ENCODE peak calls at places on chromosomes 3 and 15, in ten cellular contexts. F is body of pancreas, T is astrocyte, M is Peyer's patch, L is esophagus muscularis mucosa, B is IMR-90, E is stomach, C is bronchial epithelial cell, Q is upper lobe of right lung, R is endodermal cell. S is an unnamed sample. For H3K27me3, the result is how much of the 10 kb centered on the place peaks cover.

GRCh38 chr3:125165189-125165947 is 47.2 kb downstream of the SLC12A8 start:
- DNase-seq in F (no peak), T (no peak), M (no peak), L (no peak), B (peak), E (no peak), C (no peak), Q (no peak), R (peak), S (peak)

GRCh38 chr3:171828852-171829770 is 14.0 kb upstream of the TMEM212 start:
- DNase-seq in F (no peak), T (no peak), M (no peak), L (no peak), B (no peak), E (no peak), C (no peak), Q (no peak), R (no peak), S (no peak)

GRCh38 chr15:71752604-71753289 is 57.6 kb upstream of the NR2E3 start:
- DNase-seq in F (peak), T (peak), M (no peak), L (no peak), B (peak), E (no peak), C (peak), Q (no peak), R (peak), S (no peak)

GRCh38 chr3:194135806-194136518 is at the start of gene HES1:
- DNase-seq in F (peak), T (peak), M (peak), L (peak), B (peak), E (peak), C (peak), Q (peak), R (peak), S (peak)

GRCh38 chr15:93987068-93987467 is 244.3 kb upstream of the MCTP2 start:
- DNase-seq in F (no peak), T (no peak), M (no peak), L (no peak), B (no peak), E (no peak), C (no peak), Q (no peak), R (no peak), S (no peak)

GRCh38 chr3:171428321-171428787 is 31.9 kb downstream of the TNIK start:
- DNase-seq in F (no peak), T (no peak), M (no peak), L (no peak), B (no peak), E (no peak), C (no peak), Q (no peak), R (peak), S (no peak)

GRCh38 chr3:161343986-161344385 is 27.3 kb downstream of the SPTSSB start:
- DNase-seq in F (no peak), T (peak), M (no peak), L (no peak), B (no peak), E (no peak), C (no peak), Q (no peak), R (no peak), S (no peak)

GRCh38 chr3:63559884-63560283 is 92.6 kb upstream of the SNTN start:
- DNase-seq in F (no peak), T (peak), M (no peak), L (no peak), B (no peak), E (no peak), C (peak), Q (no peak), R (no peak), S (no peak)

GRCh38 chr15:66863382-66864085 is 161.5 kb downstream of the SMAD6 start:
- DNase-seq in F (no peak), T (no peak), M (no peak), L (peak), B (no peak), E (no peak), C (no peak), Q (no peak), R (peak), S (no peak)

GRCh38 chr3:49720383-49721164 is 1.1 kb upstream of the AMIGO3 start:
- DNase-seq in F (no peak), T (no peak), M (no peak), L (no peak), B (no peak), E (no peak), C (no peak), Q (peak), R (peak), S (no peak)

GRCh38 chr3:56819016-56819809 is 17.5 kb upstream of the ARHGEF3 start:
- DNase-seq in F (no peak), T (no peak), M (no peak), L (no peak), B (no peak), E (no peak), C (no peak), Q (no peak), R (no peak), S (no peak)

GRCh38 chr3:168080499-168081170 is 15.1 kb downstream of the GOLIM4 start:
- DNase-seq in F (no peak), T (no peak), M (no peak), L (no peak), B (no peak), E (no peak), C (no peak), Q (no peak), R (peak), S (no peak)

GRCh38 chr15:74179101-74179841 is 5.8 kb downstream of the ISLR start:
- DNase-seq in F (peak), T (peak), M (peak), L (no peak), B (peak), E (no peak), C (peak), Q (peak), R (no peak), S (peak)

GRCh38 chr3:129971368-129972052 is 3.0 kb upstream of the TRH start:
- DNase-seq in F (no peak), T (no peak), M (no peak), L (no peak), B (no peak), E (no peak), C (no peak), Q (no peak), R (peak), S (no peak)
- H3K27me3 ChIP-seq in F (under half), T (half or more), M (under half), L (under half), B (half or more), E (under half), C (under half), Q (under half), R (half or more), S (half or more)

DNA sequence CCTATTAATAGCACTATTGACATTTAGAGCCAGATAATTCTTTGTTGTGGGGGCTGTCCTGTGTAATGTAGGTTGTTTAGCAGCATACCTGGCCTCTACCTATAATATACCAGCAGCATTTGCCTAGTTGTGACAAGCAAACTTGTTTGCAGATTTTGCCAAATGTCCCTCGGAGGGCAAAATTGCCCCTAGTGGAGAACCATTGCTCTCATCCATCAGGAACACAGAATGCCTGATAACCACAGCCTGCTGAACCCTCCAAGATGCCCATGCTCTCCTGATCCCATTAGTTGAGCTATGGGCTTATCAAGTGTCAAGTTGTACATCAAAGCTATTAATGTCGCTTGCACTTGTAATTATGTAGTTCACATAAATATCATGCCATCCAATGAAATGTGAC is 15.0 kb upstream of the KBTBD8 start:
- DNase-seq in F (no peak), T (no peak), M (no peak), L (no peak), B (no peak), E (no peak), C (no peak), Q (no peak), R (peak), S (no peak)
- TF ChIP-seq CTCF in F (no peak), T (no peak), M (no peak), L (no peak), B (no peak), E (no peak), C (no peak), Q (no peak), R (peak), S (peak)

GRCh38 chr15:41507820-41508290 is 5.8 kb downstream of the LTK start:
- DNase-seq in F (peak), T (no peak), M (no peak), L (no peak), B (no peak), E (peak), C (peak), Q (no peak), R (no peak), S (peak)

GRCh38 chr15:41504751-41505492 is 8.7 kb downstream of the LTK start:
- DNase-seq in F (no peak), T (no peak), M (no peak), L (no peak), B (no peak), E (no peak), C (no peak), Q (no peak), R (no peak), S (no peak)

GRCh38 chr15:41503669-41504010 is 10.0 kb downstream of the ITPKA start:
- DNase-seq in F (no peak), T (no peak), M (no peak), L (no peak), B (no peak), E (peak), C (no peak), Q (no peak), R (no peak), S (no peak)

GRCh38 chr15:41505776-41506175 is 7.9 kb downstream of the LTK start:
- DNase-seq in F (no peak), T (no peak), M (no peak), L (no peak), B (no peak), E (no peak), C (no peak), Q (no peak), R (no peak), S (no peak)

DNA sequence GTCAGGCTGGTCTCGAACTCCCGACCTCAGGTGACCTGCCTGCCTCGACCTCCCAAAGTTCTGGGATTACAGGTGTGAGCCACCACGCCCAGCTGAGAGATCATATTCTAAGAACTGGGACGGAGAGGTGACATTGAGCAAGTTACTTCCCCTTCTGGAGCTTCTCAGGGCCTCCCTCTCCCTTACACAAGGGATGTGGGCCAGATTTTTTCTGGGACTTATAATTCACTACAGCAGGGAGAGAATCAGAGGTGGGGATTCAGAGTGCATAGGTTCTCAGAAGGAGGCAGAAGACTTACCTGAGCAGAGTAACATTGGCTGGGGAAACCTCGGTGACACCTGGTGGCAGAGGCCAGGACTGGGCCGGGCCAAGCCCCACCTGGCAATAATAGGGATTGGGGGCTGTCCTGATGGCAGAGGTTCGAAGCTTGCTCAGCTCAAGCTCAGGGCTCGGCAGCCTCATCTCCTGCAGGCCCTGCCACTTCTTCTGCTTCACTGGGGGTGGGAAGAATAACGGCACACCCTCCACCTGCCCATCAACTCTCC is 6.8 kb downstream of the LTK start:
- DNase-seq in F (no peak), T (no peak), M (no peak), L (no peak), B (no peak), E (no peak), C (no peak), Q (no peak), R (peak), S (no peak)
- H3K27me3 ChIP-seq in F (under half), T (under half), M (under half), L (under half), B (under half), E (under half), C (under half), Q (under half), R (half or more), S (under half)

GRCh38 chr3:140276698-140277097 is 341.7 kb downstream of the CLSTN2 start:
- DNase-seq in F (peak), T (no peak), M (no peak), L (peak), B (peak), E (peak), C (peak), Q (no peak), R (peak), S (no peak)
- TF ChIP-seq CTCF in F (peak), T (peak), M (no peak), L (no peak), B (peak), E (no peak), C (peak), Q (peak), R (peak), S (peak)

GRCh38 chr3:188656196-188656982 is 502.4 kb downstream of the LPP start:
- DNase-seq in F (no peak), T (peak), M (no peak), L (no peak), B (peak), E (no peak), C (peak), Q (no peak), R (no peak), S (no peak)
- H3K27me3 ChIP-seq in F (under half), T (under half), M (under half), L (under half), B (under half), E (under half), C (under half), Q (under half), R (under half), S (under half)

DNA sequence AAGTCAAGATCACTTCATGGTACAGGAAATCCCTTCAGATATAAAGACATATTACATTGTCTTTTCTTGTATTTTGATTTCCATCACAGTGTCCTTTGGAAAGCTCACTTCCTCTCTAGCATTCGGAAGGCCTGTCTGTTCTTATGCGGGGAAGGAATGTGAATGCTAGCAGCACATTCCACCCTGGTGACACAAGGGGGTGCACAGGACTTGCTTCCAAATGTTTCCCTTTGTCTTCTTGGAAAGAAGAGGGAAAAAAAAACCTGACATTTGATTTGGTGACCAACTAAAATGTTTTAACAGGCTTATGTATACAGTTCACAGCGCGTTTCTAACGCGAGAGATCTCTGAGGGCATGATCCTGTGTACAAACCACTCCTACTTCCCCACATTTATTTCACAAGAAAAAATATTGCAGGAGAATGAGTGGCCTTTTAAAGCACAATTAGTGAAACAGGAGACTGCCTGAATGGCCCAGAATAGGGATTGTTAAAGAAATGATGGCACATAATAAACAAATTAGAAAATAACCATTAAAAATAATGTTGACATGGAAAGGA is 107.5 kb upstream of the FXR1 start:
- DNase-seq in F (no peak), T (peak), M (no peak), L (no peak), B (peak), E (no peak), C (peak), Q (no peak), R (peak), S (no peak)
- TF ChIP-seq CTCF in F (no peak), T (peak), M (no peak), L (peak), B (no peak), E (no peak), C (peak), Q (peak), R (peak), S (peak)